ENCODE peak calls at places on chromosomes 3 and 15, in eight cellular contexts. P is HS-27A; F is HFFc6; O is right cardiac atrium; Z is activated CD4-positive, CD25-positive, alpha-beta regulatory T cell; G is NCI-H2029; X is NCI-H187 treated with DMSO at 0.1 percent for 48 hours; V is C1 segment of cervical spinal cord. J is an unnamed sample.

GRCh38 chr15:75042730-75043508 is 19.5 kb downstream of the PPCDC start:
- DNase-seq in P (no peak), F (no peak), O (peak), Z (peak), G (no peak), X (no peak), V (peak), J (no peak)

GRCh38 chr3:43105224-43105596 is 669 bp downstream of the POMGNT2 start:
- DNase-seq in P (no peak), F (no peak), O (no peak), Z (no peak), G (no peak), X (no peak), V (no peak), J (no peak)

GRCh38 chr15:41001524-41001923 is 48.3 kb downstream of the CHAC1 start:
- DNase-seq in P (no peak), F (no peak), O (no peak), Z (no peak), G (no peak), X (no peak), V (no peak), J (no peak)

GRCh38 chr3:172415323-172415722 is 32.9 kb downstream of the GHSR start:
- DNase-seq in P (no peak), F (no peak), O (no peak), Z (no peak), G (no peak), X (no peak), V (no peak), J (no peak)

GRCh38 chr15:58203537-58203936 is 65.4 kb downstream of the AQP9 start:
- DNase-seq in P (peak), F (peak), O (no peak), Z (no peak), G (no peak), X (no peak), V (no peak), J (peak)

GRCh38 chr3:158683216-158683975 is 10.9 kb upstream of the LXN start:
- DNase-seq in P (no peak), F (peak), O (no peak), Z (no peak), G (no peak), X (no peak), V (no peak), J (peak)

GRCh38 chr15:34122771-34123183 is 20.9 kb downstream of the PGBD4 start:
- DNase-seq in P (no peak), F (peak), O (no peak), Z (no peak), G (no peak), X (no peak), V (no peak), J (peak)

GRCh38 chr3:112759681-112760080 is 87.0 kb downstream of the CD200R1L start:
- DNase-seq in P (no peak), F (no peak), O (no peak), Z (no peak), G (peak), X (no peak), V (no peak), J (no peak)

GRCh38 chr3:52574056-52574965 is 37.9 kb downstream of the UQCC5 start:
- DNase-seq in P (no peak), F (no peak), O (no peak), Z (no peak), G (no peak), X (no peak), V (no peak), J (no peak)